ENCODE peak calls at places on chromosome 5, in nine cellular contexts. K is suprapubic skin; G is endodermal cell; Y is neural progenitor cell; Z is HepG2; U is naive thymus-derived CD4-positive, alpha-beta T cell; B is adipocyte; F is right cardiac atrium; L is prostate gland. J is an unnamed sample.

GRCh38 chr5:88502179-88503064 is 233.8 kb upstream of the TMEM161B start:
- DNase-seq in Y (no peak), G (no peak), Z (no peak), B (peak; percentile 40), K (no peak), U (no peak), F (no peak), L (no peak), J (peak; percentile 51)

GRCh38 chr5:143013176-143013575 is 243.0 kb downstream of the ARHGAP26 start:
- DNase-seq in L (no peak), K (no peak), B (no peak), Y (no peak), Z (no peak), U (no peak), G (no peak), F (no peak), J (no peak)

GRCh38 chr5:59187772-59188347 is 605.0 kb downstream of the RAB3C start:
- DNase-seq in G (no peak), K (no peak), L (no peak), Y (peak; percentile 21), U (no peak), F (no peak), Z (no peak), B (no peak), J (no peak)

GRCh38 chr5:181160144-181160754 is 12.9 kb downstream of the OR2V2 start:
- DNase-seq in L (no peak), K (peak; percentile 77), B (peak; percentile 86), G (peak; percentile 80), U (peak; percentile 77), Z (no peak), Y (peak; percentile 78), F (peak; percentile 43), J (no peak)

GRCh38 chr5:10376530-10376929 is 23.0 kb downstream of the MARCHF6 start:
- DNase-seq in G (no peak), B (no peak), Y (no peak), Z (no peak), F (no peak), K (no peak), L (no peak), U (no peak), J (no peak)

GRCh38 chr5:37771203-37771611 is 68.6 kb downstream of the GDNF start:
- DNase-seq in B (peak; percentile 80), U (no peak), F (no peak), Y (no peak), G (no peak), K (no peak), L (no peak), Z (no peak), J (no peak)

GRCh38 chr5:80961376-80962281 is 1.5 kb downstream of the RASGRF2 start:
- DNase-seq in B (no peak), L (no peak), Y (peak; percentile 48), U (peak; percentile 57), F (no peak), Z (peak; percentile 54), G (no peak), K (no peak), J (peak; percentile 69)

GRCh38 chr5:173069661-173070060 is 13.5 kb downstream of the CREBRF start:
- DNase-seq in B (no peak), K (no peak), U (no peak), Z (no peak), Y (no peak), F (no peak), L (no peak), G (no peak), J (no peak)

GRCh38 chr5:82244854-82245635 is 33.1 kb downstream of the RPS23 start:
- DNase-seq in L (no peak), B (peak; percentile 36), Y (no peak), Z (peak; percentile 3), U (no peak), G (no peak), F (no peak), K (no peak), J (no peak)

GRCh38 chr5:43037929-43038510 is 2.1 kb downstream of the ANXA2R start:
- DNase-seq in U (peak; percentile 33), L (no peak), G (peak; percentile 65), F (no peak), Y (peak; percentile 29), Z (no peak), K (no peak), B (peak; percentile 88), J (peak; percentile 76)

GRCh38 chr5:175824621-175825020 is 46.8 kb upstream of the CPLX2 start:
- DNase-seq in F (no peak), Z (no peak), G (no peak), Y (peak; percentile 28), U (no peak), K (no peak), L (no peak), B (no peak), J (no peak)

GRCh38 chr5:43156388-43156787 is 35.6 kb upstream of the NIM1K start:
- DNase-seq in B (no peak), K (no peak), F (no peak), Y (no peak), Z (no peak), L (no peak), U (no peak), G (no peak), J (no peak)

GRCh38 chr5:116632890-116633289 is 58.3 kb upstream of the SEMA6A start:
- DNase-seq in F (no peak), Z (no peak), B (no peak), Y (no peak), L (no peak), U (no peak), G (no peak), K (no peak), J (no peak)

GRCh38 chr5:116626272-116626723 is 51.7 kb upstream of the SEMA6A start:
- DNase-seq in F (peak; percentile 66), K (peak; percentile 89), Z (no peak), U (no peak), B (peak; percentile 3), G (no peak), Y (peak; percentile 53), L (no peak), J (peak; percentile 10)

GRCh38 chr5:116626945-116627679 is 52.5 kb upstream of the SEMA6A start:
- DNase-seq in U (no peak), F (no peak), Y (no peak), B (no peak), G (no peak), Z (no peak), L (no peak), K (no peak), J (no peak)

GRCh38 chr5:116631147-116631546 is 56.5 kb upstream of the SEMA6A start:
- DNase-seq in B (no peak), Z (no peak), G (no peak), Y (no peak), F (no peak), L (no peak), K (no peak), U (no peak), J (no peak)

GRCh38 chr5:116629168-116629567 is 54.5 kb upstream of the SEMA6A start:
- DNase-seq in Z (no peak), G (peak; percentile 86), Y (no peak), F (no peak), L (no peak), B (no peak), K (no peak), U (no peak), J (no peak)
- H3K4me3 ChIP-seq in Z (no peak overlapping the region), G (no peak overlapping the region), Y (no peak overlapping the region), F (no peak overlapping the region), L (no peak overlapping the region), B (no peak overlapping the region), K (no peak overlapping the region), U (no peak overlapping the region), J (no peak overlapping the region)

DNA sequence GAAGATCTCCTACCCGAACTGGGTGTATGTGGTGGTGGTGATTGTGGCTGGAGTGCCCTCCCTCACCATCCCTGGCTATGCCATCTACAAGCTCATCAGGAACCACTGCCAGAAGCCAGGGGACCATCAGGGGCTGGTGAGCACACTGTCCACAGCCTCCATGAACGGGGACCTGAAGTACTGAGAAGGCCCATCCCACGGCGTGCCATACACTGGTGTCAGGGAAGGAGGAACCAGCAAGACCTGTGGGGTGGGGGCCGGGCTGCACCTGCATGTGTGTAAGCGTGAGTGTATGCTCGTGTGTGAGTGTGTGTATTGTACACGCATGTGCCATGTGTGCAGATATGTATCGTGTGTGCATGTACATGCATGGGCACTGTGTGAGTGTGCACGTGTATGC is 3.5 kb upstream of the SLC6A18 start:
- DNase-seq in Z (no peak), U (no peak), L (no peak), K (no peak), F (no peak), Y (no peak), B (no peak), G (no peak), J (no peak)
- H3K9me3 ChIP-seq in Z (no peaks in the 10 kb centered on the region), U (no peaks in the 10 kb centered on the region), L (no peaks in the 10 kb centered on the region), K (no peaks in the 10 kb centered on the region), F (no peaks in the 10 kb centered on the region), Y (no peaks in the 10 kb centered on the region), B (no peaks in the 10 kb centered on the region), G (no peaks in the 10 kb centered on the region), J (no peaks in the 10 kb centered on the region)

GRCh38 chr5:157519579-157520253 is 55.9 kb downstream of the ADAM19 start:
- DNase-seq in F (no peak), K (no peak), Y (no peak), Z (no peak), L (no peak), B (no peak), U (no peak), G (no peak), J (no peak)

GRCh38 chr5:157520911-157521703 is 54.5 kb downstream of the ADAM19 start:
- DNase-seq in K (no peak), Y (no peak), F (peak; percentile 85), Z (peak; percentile 23), G (peak; percentile 57), B (peak; percentile 64), U (no peak), L (no peak), J (no peak)

GRCh38 chr5:157516626-157517325 is 56.8 kb downstream of the NIPAL4 start:
- DNase-seq in K (no peak), U (no peak), G (no peak), F (peak; percentile 85), Z (no peak), B (peak; percentile 70), Y (no peak), L (peak; percentile 16), J (no peak)

GRCh38 chr5:157521704-157522029 is 53.9 kb downstream of the ADAM19 start:
- DNase-seq in B (no peak), L (no peak), U (no peak), Y (no peak), Z (no peak), K (no peak), G (no peak), F (no peak), J (no peak)

GRCh38 chr5:157518963-157519362 is 56.6 kb downstream of the ADAM19 start:
- DNase-seq in B (no peak), K (no peak), Y (no peak), G (no peak), L (no peak), F (no peak), Z (no peak), U (peak; percentile 39), J (no peak)
- H3K4me1 ChIP-seq in B (peaks cover 29% of the 10 kb centered on the region), K (peaks cover 3% of the 10 kb centered on the region), Y (no peaks in the 10 kb centered on the region), G (peaks cover 12% of the 10 kb centered on the region), L (no peaks in the 10 kb centered on the region), F (peaks cover 9% of the 10 kb centered on the region), Z (no peaks in the 10 kb centered on the region), U (no peaks in the 10 kb centered on the region), J (no peaks in the 10 kb centered on the region)

DNA sequence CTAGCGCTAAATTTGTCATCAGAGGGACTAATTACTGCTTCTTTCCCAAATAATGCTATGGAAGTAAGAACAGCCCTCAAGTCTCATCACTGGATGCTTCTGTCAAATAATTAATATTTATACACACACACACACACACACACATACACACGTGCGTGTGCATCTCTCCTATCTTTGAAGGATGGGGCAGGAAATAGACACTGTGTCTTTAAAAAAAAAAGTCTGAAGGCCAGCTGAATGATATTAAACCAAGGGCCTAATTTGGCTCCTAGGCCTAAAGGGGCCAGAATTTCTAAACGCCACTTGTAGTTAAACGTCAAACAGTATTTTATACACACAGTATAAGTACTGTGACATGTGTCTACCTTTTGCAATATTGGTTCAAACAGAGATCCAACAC is 3.3 kb downstream of the SLF1 start:
- DNase-seq in Y (no peak), L (no peak), K (no peak), Z (no peak), U (no peak), B (no peak), F (no peak), G (no peak), J (no peak)
- H3K4me3 ChIP-seq in Y (no peak overlapping the region), L (no peak overlapping the region), K (no peak overlapping the region), Z (no peak overlapping the region), U (no peak overlapping the region), B (no peak overlapping the region), F (no peak overlapping the region), G (no peak overlapping the region), J (no peak overlapping the region)